ENCODE peak calls at places on chromosome 1, in nine cellular contexts. P is fibroblast of the conjunctiva, L is PC-9, H is AG20443, F is hippocampal formation, B is NT2/D1, S is Caki2, K is endothelial cell, I is mammary epithelial cell. V is an unnamed sample.

GRCh38 chr1:55310517-55310927 is 95.4 kb upstream of the USP24 start:
- DNase-seq in P (peak), L (peak), H (peak), F (no peak), B (no peak), S (peak), K (no peak), I (peak), V (no peak)

GRCh38 chr1:2290171-2290578 is 62.1 kb downstream of the SKI start:
- DNase-seq in P (no peak), L (peak), H (no peak), F (no peak), B (no peak), S (no peak), K (no peak), I (no peak), V (no peak)

GRCh38 chr1:161905269-161905884 is 118.3 kb downstream of the OLFML2B start:
- DNase-seq in P (no peak), L (no peak), H (peak), F (no peak), B (peak), S (no peak), K (peak), I (peak), V (no peak)

GRCh38 chr1:180953791-180954721 is 41.4 kb downstream of the KIAA1614 start:
- DNase-seq in P (peak), L (no peak), H (peak), F (peak), B (no peak), S (peak), K (no peak), I (no peak), V (no peak)

GRCh38 chr1:17196496-17197180 is 8.3 kb upstream of the PADI1 start:
- DNase-seq in P (no peak), L (no peak), H (no peak), F (no peak), B (no peak), S (no peak), K (no peak), I (no peak), V (no peak)

GRCh38 chr1:11671544-11672286 is 7.7 kb downstream of the FBXO6 start:
- DNase-seq in P (no peak), L (no peak), H (no peak), F (no peak), B (no peak), S (no peak), K (no peak), I (no peak), V (no peak)

GRCh38 chr1:192252776-192253175 is 64.0 kb upstream of the RGS21 start:
- DNase-seq in P (no peak), L (no peak), H (no peak), F (no peak), B (no peak), S (no peak), K (no peak), I (no peak), V (no peak)

GRCh38 chr1:9715536-9716226 is 64.2 kb downstream of the PIK3CD start:
- DNase-seq in P (no peak), L (no peak), H (no peak), F (no peak), B (no peak), S (no peak), K (no peak), I (no peak), V (no peak)

GRCh38 chr1:43274804-43275180 is 5.0 kb downstream of the TMEM125 start:
- DNase-seq in P (no peak), L (no peak), H (no peak), F (no peak), B (no peak), S (no peak), K (no peak), I (no peak), V (no peak)

GRCh38 chr1:248818505-248819374 is 7.0 kb downstream of the SH3BP5L start:
- DNase-seq in P (no peak), L (no peak), H (no peak), F (no peak), B (no peak), S (no peak), K (no peak), I (no peak), V (no peak)

V was measured in NCI-H2029 treated with DMSO at 0.1 percent for 48 hours.